ENCODE peak calls at places on chromosomes 11 and 22, in ten cellular contexts. L is nephron progenitor cell; Y is activated CD8-positive, alpha-beta T cell treated with anti-CD3 and anti-CD28 coated beads, Interleukin-2, amount 10 ng/mL, durations not matched to agents 7 days and 5 days; S is left cardiac atrium; G is RWPE1; K is NCI-H82; I is type B pancreatic cell; B is T-helper 2 cell; H is ACHN; J is activated T-helper 1 cell treated with anti-CD3 and anti-CD28 coated beads, Interleukin-2, amount 50 U/mL, for 16 hours. Q is an unnamed sample.

GRCh38 chr11:38835986-38836385 is 2237.9 kb upstream of the RAG2 start:
- DNase-seq in I (no peak), H (no peak), L (no peak), Y (no peak), S (no peak), G (no peak), J (no peak), K (no peak), B (no peak), Q (peak)

GRCh38 chr22:28230682-28231081 is 311.6 kb upstream of the PITPNB start:
- DNase-seq in I (no peak), G (no peak), Y (no peak), B (no peak), S (no peak), J (no peak), L (no peak), K (no peak), H (no peak), Q (no peak)

GRCh38 chr11:90250970-90251369 is 28.1 kb upstream of the CHORDC1 start:
- DNase-seq in B (no peak), I (no peak), K (no peak), J (no peak), S (no peak), L (no peak), G (no peak), Y (no peak), H (no peak), Q (no peak)

GRCh38 chr11:70712471-70712870 is 314.1 kb downstream of the CTTN start:
- DNase-seq in Y (no peak), L (no peak), G (no peak), H (no peak), S (no peak), K (peak), J (no peak), B (no peak), I (no peak), Q (no peak)

GRCh38 chr11:117230286-117230961 is 1.4 kb downstream of the PCSK7 start:
- DNase-seq in Y (peak), S (no peak), J (no peak), L (no peak), K (no peak), G (no peak), B (peak), H (no peak), I (no peak), Q (no peak)

GRCh38 chr11:128551641-128552335 is 35.6 kb downstream of the ETS1 start:
- DNase-seq in L (no peak), S (no peak), K (no peak), H (no peak), J (no peak), B (peak), G (no peak), Y (no peak), I (no peak), Q (no peak)

GRCh38 chr22:40665312-40665711 is 14.0 kb upstream of the MCHR1 start:
- DNase-seq in J (no peak), G (no peak), Y (no peak), I (no peak), H (no peak), L (no peak), S (peak), B (no peak), K (no peak), Q (no peak)

GRCh38 chr22:20315337-20316216 is 4.3 kb downstream of the DGCR6L start:
- DNase-seq in L (no peak), S (no peak), G (no peak), B (no peak), K (no peak), Y (peak), I (peak), J (no peak), H (no peak), Q (no peak)

GRCh38 chr11:79374707-79375106 is 66.1 kb downstream of the TENM4 start:
- DNase-seq in H (no peak), S (no peak), J (no peak), B (no peak), K (no peak), L (no peak), Y (no peak), I (no peak), G (no peak), Q (peak)

GRCh38 chr22:23196165-23196564 is 15.9 kb downstream of the BCR start:
- DNase-seq in G (no peak), L (no peak), I (no peak), Y (no peak), K (peak), S (peak), H (no peak), J (no peak), B (no peak), Q (no peak)

GRCh38 chr11:17796154-17796553 is 61.6 kb downstream of the KCNC1 start:
- DNase-seq in L (no peak), J (no peak), Y (no peak), G (no peak), S (no peak), H (no peak), I (no peak), B (no peak), K (no peak), Q (no peak)

GRCh38 chr11:64447717-64448598 is 89.0 kb downstream of the RPS6KA4 start:
- DNase-seq in S (peak), L (peak), J (no peak), I (no peak), H (no peak), G (no peak), K (peak), B (no peak), Y (no peak), Q (no peak)

GRCh38 chr11:403761-404431 is 9.9 kb downstream of the PKP3 start:
- DNase-seq in L (peak), B (no peak), I (no peak), J (no peak), H (no peak), S (peak), Y (no peak), K (no peak), G (no peak), Q (no peak)

GRCh38 chr11:34632105-34632780 is 11.3 kb downstream of the EHF start:
- DNase-seq in J (no peak), I (no peak), K (no peak), G (no peak), Y (no peak), B (no peak), H (no peak), S (no peak), L (no peak), Q (no peak)

GRCh38 chr11:4467811-4468606 is 14.4 kb upstream of the OR52K1 start:
- DNase-seq in B (no peak), G (no peak), H (no peak), I (no peak), S (no peak), K (no peak), L (no peak), J (no peak), Y (no peak), Q (no peak)